ENCODE peak calls at places on chromosome 16, in four cellular contexts. G, M, P and U are unnamed samples.

GRCh38 chr16:88005148-88005547 is 53.9 kb downstream of the BANP start:
- DNase-seq in P (no peak), G (no peak), M (no peak), U (no peak)

GRCh38 chr16:3028716-3029319 is 5.0 kb downstream of the THOC6 start:
- DNase-seq in M (no peak), P (no peak), G (no peak), U (no peak)

GRCh38 chr16:58814348-58814801 is 80.3 kb upstream of the GOT2 start:
- DNase-seq in G (no peak), P (no peak), M (no peak), U (peak)

GRCh38 chr16:30609002-30609927 is 924 bp downstream of the ZNF689 start:
- DNase-seq in M (no peak), P (peak), G (no peak), U (peak)

GRCh38 chr16:66127459-66128362 is 238.8 kb upstream of the CDH5 start:
- DNase-seq in P (no peak), M (no peak), G (no peak), U (no peak)

GRCh38 chr16:5982979-5983378 is 885.4 kb upstream of the EEF2KMT start:
- DNase-seq in P (no peak), M (no peak), G (no peak), U (no peak)

GRCh38 chr16:23269248-23270091 is 32.6 kb upstream of the SCNN1B start:
- DNase-seq in M (no peak), G (no peak), P (no peak), U (no peak)

GRCh38 chr16:77223184-77223583 is 24.0 kb downstream of the SYCE1L start:
- DNase-seq in G (no peak), P (no peak), M (no peak), U (no peak)

GRCh38 chr16:65936096-65936495 is 430.4 kb upstream of the CDH5 start:
- DNase-seq in G (no peak), P (no peak), M (no peak), U (no peak)

GRCh38 chr16:85057948-85058347 is 30.4 kb downstream of the KIAA0513 start:
- DNase-seq in P (no peak), G (no peak), M (no peak), U (no peak)

GRCh38 chr16:8889893-8890548 is 7.9 kb downstream of the LITAFD start:
- DNase-seq in P (no peak), M (no peak), G (no peak), U (no peak)

GRCh38 chr16:29831490-29831889 is 11.2 kb downstream of the MVP start:
- DNase-seq in G (no peak), P (no peak), M (no peak), U (no peak)

GRCh38 chr16:48409839-48410610 is 24.8 kb upstream of the SIAH1 start:
- DNase-seq in G (no peak), P (no peak), M (no peak), U (peak)

GRCh38 chr16:54346046-54346445 is 59.5 kb upstream of the IRX3 start:
- DNase-seq in M (no peak), G (no peak), P (no peak), U (no peak)

GRCh38 chr16:31352344-31353115 is 2.4 kb upstream of the ITGAX start:
- DNase-seq in M (no peak), G (no peak), P (no peak), U (no peak)

GRCh38 chr16:48444574-48444973 is 59.4 kb upstream of the SIAH1 start:
- DNase-seq in P (no peak), G (no peak), M (no peak), U (peak)

GRCh38 chr16:47018223-47018891 is 44.9 kb upstream of the DNAJA2 start:
- DNase-seq in M (no peak), P (no peak), G (no peak), U (peak)